ENCODE peak calls at places on chromosomes 5 and 9, in four cellular contexts. One of them, this sample, is unnamed.

GRCh38 chr9:115396071-115396529 is 278.1 kb upstream of the TNC start:
- DNase-seq in neural progenitor cell: no peak
- DNase-seq in PC-9: no peak
- DNase-seq in HCT116: no peak
- DNase-seq in this sample: peak

GRCh38 chr9:121841771-121842611 is 190.6 kb downstream of the DAB2IP start:
- DNase-seq in neural progenitor cell: no peak
- DNase-seq in PC-9: no peak
- DNase-seq in HCT116: no peak
- DNase-seq in this sample: no peak

GRCh38 chr9:86945868-86946711 is 1.2 kb downstream of the GAS1 start:
- DNase-seq in neural progenitor cell: peak
- DNase-seq in PC-9: peak
- DNase-seq in HCT116: no peak
- DNase-seq in this sample: peak

GRCh38 chr9:127519301-127520166 is 68.2 kb downstream of the LRSAM1 start:
- DNase-seq in neural progenitor cell: no peak
- DNase-seq in PC-9: peak
- DNase-seq in HCT116: no peak
- DNase-seq in this sample: no peak

GRCh38 chr5:72355706-72356299 is 35.6 kb downstream of the PTCD2 start:
- DNase-seq in neural progenitor cell: peak
- DNase-seq in PC-9: no peak
- DNase-seq in HCT116: no peak
- DNase-seq in this sample: peak

GRCh38 chr5:133523921-133524320 is 88.4 kb downstream of the FSTL4 start:
- DNase-seq in neural progenitor cell: no peak
- DNase-seq in PC-9: no peak
- DNase-seq in HCT116: no peak
- DNase-seq in this sample: no peak

GRCh38 chr9:124880501-124880900 is 18.6 kb downstream of the ARPC5L start:
- DNase-seq in neural progenitor cell: no peak
- DNase-seq in PC-9: no peak
- DNase-seq in HCT116: no peak
- DNase-seq in this sample: no peak

GRCh38 chr5:80797428-80798024 is 142.7 kb upstream of the DHFR start:
- DNase-seq in neural progenitor cell: no peak
- DNase-seq in PC-9: no peak
- DNase-seq in HCT116: no peak
- DNase-seq in this sample: no peak

GRCh38 chr5:175892401-175892800 is 21.0 kb downstream of the CPLX2 start:
- DNase-seq in neural progenitor cell: no peak
- DNase-seq in PC-9: no peak
- DNase-seq in HCT116: no peak
- DNase-seq in this sample: no peak

DNA sequence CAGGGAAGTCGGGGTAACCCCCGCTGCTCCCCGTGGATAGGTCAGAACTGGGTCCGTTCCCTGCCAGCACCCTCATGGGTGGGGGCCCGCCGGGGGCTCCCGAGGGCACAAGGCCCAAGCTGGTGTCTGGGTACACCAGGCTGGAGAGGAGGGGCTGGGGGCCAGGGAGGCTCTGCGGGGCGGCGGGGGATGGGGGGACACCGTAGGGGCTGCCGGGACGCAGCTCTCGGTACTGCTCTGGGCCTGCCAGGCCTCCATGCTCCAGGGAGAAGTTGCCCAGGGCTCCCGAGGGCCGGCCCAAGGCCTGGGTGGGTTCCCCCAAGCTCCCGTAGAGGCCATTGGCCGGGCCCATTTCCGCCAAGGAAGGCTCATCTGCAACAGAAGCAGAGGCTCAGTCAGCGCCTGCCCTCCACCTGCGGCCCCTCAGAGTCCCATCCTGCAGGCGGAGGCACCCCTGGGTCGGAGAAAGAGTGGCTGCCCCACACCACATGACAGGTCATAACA is 7.5 kb downstream of the LHX3 start:
- DNase-seq in neural progenitor cell: no peak
- DNase-seq in PC-9: no peak
- DNase-seq in HCT116: no peak
- DNase-seq in this sample: no peak
- TF ChIP-seq EZH2 in neural progenitor cell: no peak
- TF ChIP-seq EZH2 in PC-9: no peak
- TF ChIP-seq EZH2 in HCT116: no peak
- TF ChIP-seq EZH2 in this sample: no peak

GRCh38 chr9:97848237-97848581 is 4.8 kb upstream of the FOXE1 start:
- DNase-seq in neural progenitor cell: peak
- DNase-seq in PC-9: no peak
- DNase-seq in HCT116: no peak
- DNase-seq in this sample: no peak

GRCh38 chr9:97850746-97851449 is 2.1 kb upstream of the FOXE1 start:
- DNase-seq in neural progenitor cell: no peak
- DNase-seq in PC-9: no peak
- DNase-seq in HCT116: no peak
- DNase-seq in this sample: no peak

GRCh38 chr9:97847474-97848236 is 5.4 kb upstream of the FOXE1 start:
- DNase-seq in neural progenitor cell: no peak
- DNase-seq in PC-9: no peak
- DNase-seq in HCT116: no peak
- DNase-seq in this sample: no peak

GRCh38 chr9:97849980-97850379 is 3.0 kb upstream of the FOXE1 start:
- DNase-seq in neural progenitor cell: no peak
- DNase-seq in PC-9: no peak
- DNase-seq in HCT116: no peak
- DNase-seq in this sample: no peak

DNA sequence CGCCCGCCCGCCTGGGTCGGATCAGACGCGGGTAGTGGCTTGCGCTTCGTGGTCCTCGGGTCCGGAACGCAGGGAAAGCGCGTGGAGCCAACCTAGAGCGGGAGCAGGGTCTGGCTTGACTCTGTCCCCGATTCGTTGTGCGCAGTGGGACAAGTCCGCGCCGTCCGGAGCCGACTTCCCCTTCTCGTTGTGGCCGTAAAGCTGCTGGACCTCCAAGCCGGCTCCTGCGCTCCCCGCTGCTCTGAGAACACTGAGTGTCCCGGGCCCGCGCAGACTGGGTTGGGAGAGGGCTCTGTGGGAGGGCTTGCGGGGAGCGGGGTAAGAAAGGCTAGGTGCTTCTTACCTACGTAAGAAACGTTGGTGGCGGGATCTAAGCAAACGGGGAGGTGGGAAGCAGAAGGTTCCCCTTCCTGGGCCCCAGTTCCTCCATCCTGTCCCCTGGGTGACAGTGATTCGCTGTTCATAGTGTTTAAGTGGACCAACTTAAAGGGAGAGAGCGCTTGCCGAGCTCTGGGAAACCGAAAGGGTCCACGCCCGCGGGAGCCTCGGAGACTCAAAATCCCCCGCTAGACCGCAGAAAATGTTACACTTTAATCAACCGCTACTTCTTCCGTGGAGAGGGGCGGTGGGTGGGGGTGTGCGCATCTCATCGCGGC is 4.3 kb upstream of the FOXE1 start:
- DNase-seq in neural progenitor cell: peak
- DNase-seq in PC-9: no peak
- DNase-seq in HCT116: no peak
- DNase-seq in this sample: no peak
- TF ChIP-seq EZH2 in neural progenitor cell: peak
- TF ChIP-seq EZH2 in PC-9: no peak
- TF ChIP-seq EZH2 in HCT116: no peak
- TF ChIP-seq EZH2 in this sample: peak

GRCh38 chr5:129460951-129461815 is 1.1 kb downstream of the ADAMTS19 start:
- DNase-seq in neural progenitor cell: peak
- DNase-seq in PC-9: no peak
- DNase-seq in HCT116: no peak
- DNase-seq in this sample: peak

GRCh38 chr5:129460121-129460950 is at the start of gene ADAMTS19:
- DNase-seq in neural progenitor cell: peak
- DNase-seq in PC-9: no peak
- DNase-seq in HCT116: no peak
- DNase-seq in this sample: peak

GRCh38 chr5:129461816-129462396 is 1.8 kb downstream of the ADAMTS19 start:
- DNase-seq in neural progenitor cell: no peak
- DNase-seq in PC-9: no peak
- DNase-seq in HCT116: no peak
- DNase-seq in this sample: no peak

DNA sequence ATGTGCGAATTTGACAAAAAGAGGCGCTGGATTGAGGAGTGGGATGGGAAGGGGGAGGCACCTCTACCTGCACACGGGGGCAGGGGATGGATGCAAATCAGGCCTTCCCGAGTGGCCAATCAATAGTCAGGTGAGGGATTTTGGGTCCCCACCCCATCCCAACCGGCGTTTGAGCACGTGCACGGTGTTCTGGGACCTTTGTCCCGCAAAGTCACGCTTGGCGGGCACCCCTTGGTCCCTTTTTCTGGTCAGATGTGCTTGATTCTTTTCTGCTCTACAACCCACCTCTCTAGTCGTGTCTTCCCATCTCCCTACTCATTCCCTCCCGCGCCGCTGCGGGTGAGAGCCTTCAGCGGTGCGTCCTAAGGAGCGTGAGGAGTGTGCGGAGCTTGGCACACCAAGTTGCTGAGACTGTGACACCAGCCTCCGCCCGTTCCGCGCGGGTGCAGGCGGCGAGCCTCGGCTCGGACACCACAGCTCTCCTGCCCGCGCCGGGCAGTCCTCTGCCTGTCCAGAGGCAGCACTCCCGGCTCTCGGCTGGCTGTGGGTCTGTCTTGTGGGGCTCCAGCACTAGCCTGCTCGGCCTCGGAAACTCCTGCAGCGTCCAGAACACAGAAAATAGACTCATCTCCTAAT is 495 bp upstream of the ADAMTS19 start:
- DNase-seq in neural progenitor cell: peak
- DNase-seq in PC-9: no peak
- DNase-seq in HCT116: no peak
- DNase-seq in this sample: no peak
- TF ChIP-seq EZH2 in neural progenitor cell: no peak
- TF ChIP-seq EZH2 in PC-9: no peak
- TF ChIP-seq EZH2 in HCT116: no peak
- TF ChIP-seq EZH2 in this sample: peak

DNA sequence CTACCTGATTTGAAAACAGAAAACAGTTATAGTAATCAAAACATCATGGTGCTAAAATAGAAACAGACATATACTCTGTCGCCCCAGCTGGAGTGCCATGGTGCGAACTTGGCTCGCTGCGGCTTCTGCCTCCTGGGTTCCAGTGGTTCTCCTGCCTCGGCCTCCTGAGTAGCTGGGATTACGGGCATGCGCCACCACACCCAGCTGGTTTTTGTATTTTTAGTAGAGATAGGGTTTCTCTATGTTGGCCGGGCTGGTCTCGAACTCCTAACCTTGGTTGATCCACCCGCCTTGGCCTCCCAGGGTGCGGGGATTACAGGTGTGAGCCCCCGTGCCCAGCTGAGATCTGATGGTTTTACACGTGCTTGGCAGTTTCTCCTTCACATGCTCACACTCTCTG is 495.9 kb downstream of the ANXA1 start:
- DNase-seq in neural progenitor cell: no peak
- DNase-seq in PC-9: no peak
- DNase-seq in HCT116: no peak
- DNase-seq in this sample: no peak
- TF ChIP-seq EZH2 in neural progenitor cell: no peak
- TF ChIP-seq EZH2 in PC-9: no peak
- TF ChIP-seq EZH2 in HCT116: no peak
- TF ChIP-seq EZH2 in this sample: no peak

GRCh38 chr9:137308102-137308619 is 6.1 kb upstream of the NRARP start:
- DNase-seq in neural progenitor cell: peak
- DNase-seq in PC-9: no peak
- DNase-seq in HCT116: no peak
- DNase-seq in this sample: no peak
- TF ChIP-seq EZH2 in neural progenitor cell: no peak
- TF ChIP-seq EZH2 in PC-9: no peak
- TF ChIP-seq EZH2 in HCT116: no peak
- TF ChIP-seq EZH2 in this sample: no peak

GRCh38 chr5:1853531-1853930 is 29.2 kb downstream of the IRX4 start:
- DNase-seq in neural progenitor cell: no peak
- DNase-seq in PC-9: no peak
- DNase-seq in HCT116: no peak
- DNase-seq in this sample: no peak

GRCh38 chr5:1851290-1851934 is 31.3 kb downstream of the IRX4 start:
- DNase-seq in neural progenitor cell: peak
- DNase-seq in PC-9: no peak
- DNase-seq in HCT116: no peak
- DNase-seq in this sample: no peak

GRCh38 chr5:1852324-1852947 is 30.3 kb downstream of the IRX4 start:
- DNase-seq in neural progenitor cell: no peak
- DNase-seq in PC-9: no peak
- DNase-seq in HCT116: no peak
- DNase-seq in this sample: no peak

GRCh38 chr5:1847611-1848010 is 35.1 kb downstream of the IRX4 start:
- DNase-seq in neural progenitor cell: no peak
- DNase-seq in PC-9: no peak
- DNase-seq in HCT116: no peak
- DNase-seq in this sample: no peak

GRCh38 chr5:1850324-1851154 is 32.2 kb downstream of the IRX4 start:
- DNase-seq in neural progenitor cell: no peak
- DNase-seq in PC-9: no peak
- DNase-seq in HCT116: no peak
- DNase-seq in this sample: no peak
- TF ChIP-seq EZH2 in neural progenitor cell: no peak
- TF ChIP-seq EZH2 in PC-9: no peak
- TF ChIP-seq EZH2 in HCT116: no peak
- TF ChIP-seq EZH2 in this sample: no peak

GRCh38 chr5:9365501-9365900 is 180.4 kb downstream of the SEMA5A start:
- DNase-seq in neural progenitor cell: peak
- DNase-seq in PC-9: no peak
- DNase-seq in HCT116: no peak
- DNase-seq in this sample: no peak
- TF ChIP-seq EZH2 in neural progenitor cell: no peak
- TF ChIP-seq EZH2 in PC-9: no peak
- TF ChIP-seq EZH2 in HCT116: no peak
- TF ChIP-seq EZH2 in this sample: no peak

GRCh38 chr5:112355058-112355685 is 63.9 kb downstream of the EPB41L4A start:
- DNase-seq in neural progenitor cell: no peak
- DNase-seq in PC-9: no peak
- DNase-seq in HCT116: no peak
- DNase-seq in this sample: no peak
- TF ChIP-seq EZH2 in neural progenitor cell: no peak
- TF ChIP-seq EZH2 in PC-9: no peak
- TF ChIP-seq EZH2 in HCT116: no peak
- TF ChIP-seq EZH2 in this sample: no peak